ENCODE peak calls at places on chromosomes 16 and 17, in four cellular contexts. A is COLO829, Z is lung microvascular endothelial cell, F is renal cortical epithelial cell. E is an unnamed sample.
A peak's percentile ranks its signal among the peaks of the same experiment; 100 is the strongest.

GRCh38 chr16:12235110-12235509 is 258.6 kb downstream of the SNX29 start:
- DNase-seq in A (no peak), F (no peak), Z (no peak), E (no peak)

GRCh38 chr17:36019423-36019822 is 1.7 kb upstream of the CCL23 start:
- DNase-seq in A (no peak), F (no peak), Z (no peak), E (no peak)

GRCh38 chr16:2689968-2690830 is 7.9 kb downstream of the KCTD5 start:
- DNase-seq in Z (no peak), F (no peak), A (no peak), E (no peak)

GRCh38 chr16:87076950-87077749 is 240.0 kb downstream of the C16orf95 start:
- DNase-seq in A (peak; percentile 8), Z (peak; percentile 93), F (peak; percentile 2), E (peak; percentile 63)

GRCh38 chr16:5070431-5071186 is 1.0 kb upstream of the ALG1 start:
- DNase-seq in F (no peak), Z (no peak), A (no peak), E (no peak)

GRCh38 chr16:83561876-83562275 is 245.9 kb upstream of the HSBP1 start:
- DNase-seq in F (peak; percentile 24), Z (peak; percentile 21), A (no peak), E (peak; percentile 15)

GRCh38 chr17:81010935-81011334 is 19.3 kb downstream of the CHMP6 start:
- DNase-seq in Z (no peak), F (no peak), A (no peak), E (no peak)

GRCh38 chr17:31525801-31526549 is 134.5 kb downstream of the RAB11FIP4 start:
- DNase-seq in A (no peak), F (no peak), Z (peak; percentile 53), E (peak; percentile 38)

GRCh38 chr17:34246872-34247271 is 8.2 kb upstream of the CCL2 start:
- DNase-seq in Z (no peak), F (no peak), A (no peak), E (peak; percentile 78)

GRCh38 chr17:17840751-17841591 is 4.2 kb upstream of the SREBF1 start:
- DNase-seq in F (peak; percentile 57), A (no peak), Z (peak; percentile 37), E (peak; percentile 43)

GRCh38 chr17:82745524-82745923 is 6.3 kb upstream of the TBCD start:
- DNase-seq in F (no peak), Z (no peak), A (no peak), E (no peak)

GRCh38 chr17:49759203-49759602 is 4.7 kb downstream of the FAM117A start:
- DNase-seq in Z (no peak), A (no peak), F (no peak), E (no peak)

GRCh38 chr17:14953405-14953804 is 311.7 kb downstream of the PMP22 start:
- DNase-seq in Z (no peak), F (no peak), A (no peak), E (no peak)

GRCh38 chr16:19419691-19420060 is 2.0 kb downstream of the TMC5 start:
- DNase-seq in A (peak; percentile 22), Z (no peak), F (no peak), E (peak; percentile 49)

GRCh38 chr16:67086829-67087228 is 22.9 kb upstream of the PHAF1 start:
- DNase-seq in F (no peak), A (no peak), Z (no peak), E (no peak)

GRCh38 chr17:8928347-8928746 is 37.2 kb downstream of the PIK3R5 start:
- DNase-seq in Z (no peak), F (no peak), A (no peak), E (no peak)

GRCh38 chr17:438191-438590 is 85.6 kb upstream of the RPH3AL start:
- DNase-seq in Z (no peak), F (no peak), A (no peak), E (no peak)

GRCh38 chr16:84774810-84775209 is 45.0 kb upstream of the CRISPLD2 start:
- DNase-seq in A (no peak), F (peak; percentile 78), Z (peak; percentile 83), E (peak; percentile 49)

GRCh38 chr17:10385871-10386270 is 13.1 kb upstream of the MYH13 start:
- DNase-seq in F (no peak), A (no peak), Z (no peak), E (no peak)

GRCh38 chr16:49936791-49937190 is 80.9 kb upstream of the ZNF423 start:
- DNase-seq in Z (no peak), A (no peak), F (no peak), E (no peak)

GRCh38 chr16:55562936-55563335 is 3.5 kb upstream of the CAPNS2 start:
- DNase-seq in F (no peak), Z (no peak), A (no peak), E (no peak)

GRCh38 chr17:52157603-52158449 is 688 bp downstream of the CA10 start:
- DNase-seq in Z (no peak), A (no peak), F (no peak), E (no peak)

GRCh38 chr16:64152010-64152767 is 969.7 kb downstream of the CDH11 start:
- DNase-seq in A (no peak), F (peak; percentile 15), Z (no peak), E (no peak)

GRCh38 chr16:53132406-53132805 is 77.6 kb downstream of the CHD9 start:
- DNase-seq in F (no peak), A (no peak), Z (no peak), E (no peak)

GRCh38 chr17:21375757-21376584 is at the start of gene KCNJ12:
- DNase-seq in F (no peak), Z (peak; percentile 23), A (no peak), E (peak; percentile 39)

GRCh38 chr16:3509470-3509928 is 8.7 kb downstream of the CLUAP1 start:
- DNase-seq in Z (no peak), F (peak; percentile 52), A (no peak), E (peak; percentile 31)

GRCh38 chr17:55903028-55903690 is 152.3 kb downstream of the PCTP start:
- DNase-seq in Z (no peak), A (no peak), F (no peak), E (no peak)

GRCh38 chr16:89326721-89327120 is 109.2 kb downstream of the ZNF778 start:
- DNase-seq in A (no peak), Z (no peak), F (no peak), E (no peak)

GRCh38 chr17:43755389-43755875 is 3.2 kb downstream of the SOST start:
- DNase-seq in Z (peak; percentile 51), A (no peak), F (no peak), E (peak; percentile 54)